ENCODE peak calls at places on chromosome 16, in five cellular contexts. A, L, H, I and D are unnamed samples.

GRCh38 chr16:5526826-5527225 is 429.2 kb upstream of the EEF2KMT start:
- DNase-seq in H (no peak), L (no peak), I (no peak), A (no peak), D (no peak)

GRCh38 chr16:86428729-86429472 is 81.4 kb upstream of the FOXF1 start:
- DNase-seq in A (no peak), H (no peak), I (no peak), L (no peak), D (no peak)

GRCh38 chr16:75116081-75116910 is at the start of gene LDHD:
- DNase-seq in L (no peak), A (peak), I (peak), H (peak), D (no peak)

GRCh38 chr16:17413508-17413907 is 57.3 kb downstream of the XYLT1 start:
- DNase-seq in A (no peak), H (no peak), L (no peak), I (no peak), D (no peak)

GRCh38 chr16:3175157-3176153 is 12.5 kb upstream of the OR1F1 start:
- DNase-seq in I (no peak), L (no peak), H (peak), A (peak), D (no peak)

GRCh38 chr16:29653436-29653835 is 9.6 kb upstream of the SPN start:
- DNase-seq in A (no peak), L (no peak), I (no peak), H (no peak), D (no peak)

GRCh38 chr16:54185045-54185444 is 101.5 kb downstream of the IRX3 start:
- DNase-seq in I (no peak), L (no peak), H (no peak), A (no peak), D (no peak)

GRCh38 chr16:9846362-9847099 is 335.7 kb downstream of the GRIN2A start:
- DNase-seq in I (no peak), H (no peak), A (no peak), L (no peak), D (no peak)

GRCh38 chr16:87360862-87361610 is 22.5 kb downstream of the FBXO31 start:
- DNase-seq in A (no peak), H (no peak), L (no peak), I (no peak), D (no peak)

GRCh38 chr16:86496929-86497381 is 13.4 kb upstream of the FOXF1 start:
- DNase-seq in A (no peak), L (no peak), I (no peak), H (no peak), D (no peak)

GRCh38 chr16:10624527-10624926 is 44.1 kb upstream of the EMP2 start:
- DNase-seq in A (peak), L (no peak), I (no peak), H (no peak), D (no peak)

GRCh38 chr16:19374402-19374801 is 43.3 kb upstream of the TMC5 start:
- DNase-seq in A (no peak), I (no peak), L (no peak), H (no peak), D (no peak)

GRCh38 chr16:28596840-28597691 is at the start of gene SULT1A2:
- DNase-seq in L (no peak), I (peak), H (no peak), A (peak), D (no peak)

GRCh38 chr16:70659953-70660671 is 13.8 kb downstream of the IL34 start:
- DNase-seq in A (no peak), H (peak), L (no peak), I (no peak), D (no peak)

GRCh38 chr16:50696575-50697420 is 3.4 kb downstream of the NOD2 start:
- DNase-seq in A (peak), L (no peak), H (peak), I (peak), D (no peak)

GRCh38 chr16:17206712-17207111 is 264.0 kb downstream of the XYLT1 start:
- DNase-seq in I (no peak), H (no peak), A (no peak), L (no peak), D (no peak)

GRCh38 chr16:4160663-4161436 is 44.6 kb upstream of the ADCY9 start:
- DNase-seq in A (no peak), I (no peak), L (no peak), H (no peak), D (no peak)

GRCh38 chr16:2919511-2920255 is 8.0 kb downstream of the FLYWCH1 start:
- DNase-seq in I (peak), L (no peak), A (no peak), H (no peak), D (peak)

GRCh38 chr16:27432600-27432957 is 30.6 kb downstream of the IL21R start:
- DNase-seq in H (no peak), I (no peak), A (no peak), L (no peak), D (no peak)